ENCODE peak calls at places on chromosomes 16 and 17, in four cellular contexts. W is colonic mucosa; H is activated T-helper 1 cell treated with anti-CD3 and anti-CD28 coated beads, Interleukin-12 subunit alpha, Interleukin-12 subunit beta, Interleukin-2, Interleukin-4 antibody, amounts not matched to agents 30 ng/mL and 10 ng/mL and 1 ng/mL, durations not matched to agents 14 hours and 24 hours and 36 hours; Q is stimulated activated CD4-positive, alpha-beta T cell treated with anti-CD3 and anti-CD28 coated beads, TNF-alpha, amount 100 ng/mL, for 24 hours. N is an unnamed sample.

GRCh38 chr17:40608061-40608581 is 39.5 kb downstream of the SMARCE1 start:
- DNase-seq in W (no peak), H (peak), Q (no peak), N (no peak)

GRCh38 chr17:47895254-47895855 is 681 bp upstream of the SP2 start:
- DNase-seq in W (peak), H (no peak), Q (peak), N (no peak)

GRCh38 chr17:9670596-9670995 is 25.3 kb downstream of the USP43 start:
- DNase-seq in W (no peak), H (no peak), Q (no peak), N (no peak)

GRCh38 chr17:59725691-59726090 is 18.2 kb downstream of the VMP1 start:
- DNase-seq in W (no peak), H (no peak), Q (no peak), N (no peak)

GRCh38 chr16:55149622-55150021 is 174.4 kb upstream of the IRX6 start:
- DNase-seq in W (no peak), H (no peak), Q (no peak), N (no peak)

GRCh38 chr16:59909262-59909661 is 1175.1 kb upstream of the GOT2 start:
- DNase-seq in W (no peak), H (no peak), Q (no peak), N (no peak)

GRCh38 chr16:87325480-87325879 is 8.3 kb upstream of the C16orf95 start:
- DNase-seq in W (no peak), H (no peak), Q (no peak), N (no peak)

GRCh38 chr17:21361020-21361809 is 14.9 kb upstream of the KCNJ12 start:
- DNase-seq in W (no peak), H (no peak), Q (no peak), N (no peak)

GRCh38 chr16:86261379-86261778 is 248.9 kb upstream of the FOXF1 start:
- DNase-seq in W (no peak), H (no peak), Q (no peak), N (no peak)

GRCh38 chr16:87691686-87692079 is 74.1 kb downstream of the KLHDC4 start:
- DNase-seq in W (no peak), H (no peak), Q (no peak), N (no peak)

GRCh38 chr17:16971458-16972338 is at the start of gene TNFRSF13B:
- DNase-seq in W (no peak), H (no peak), Q (no peak), N (no peak)

GRCh38 chr17:67496286-67496685 is 119.2 kb downstream of the PITPNC1 start:
- DNase-seq in W (no peak), H (no peak), Q (no peak), N (no peak)

GRCh38 chr16:18932243-18932997 is 6.2 kb upstream of the SMG1 start:
- DNase-seq in W (no peak), H (no peak), Q (no peak), N (no peak)

GRCh38 chr16:68289621-68290329 is 21.0 kb downstream of the SLC7A6OS start:
- DNase-seq in W (no peak), H (peak), Q (peak), N (peak)

GRCh38 chr16:87874639-87875472 is 5.5 kb upstream of the SLC7A5 start:
- DNase-seq in W (no peak), H (peak), Q (peak), N (peak)

GRCh38 chr16:64159986-64160385 is 961.9 kb downstream of the CDH11 start:
- DNase-seq in W (no peak), H (no peak), Q (no peak), N (no peak)